ENCODE peak calls at places on chromosomes 7 and 10, in nine cellular contexts. L, Q, Z, V, E, X, A, R and I are unnamed samples.

GRCh38 chr7:151109094-151110048 is 23.1 kb downstream of the AGAP3 start:
- DNase-seq in L (peak), Q (no peak), Z (no peak), V (no peak), E (no peak), X (peak), A (no peak), R (peak), I (no peak)

GRCh38 chr7:25495342-25495855 is 267.1 kb upstream of the NPVF start:
- DNase-seq in L (no peak), Q (no peak), Z (no peak), V (no peak), E (no peak), X (no peak), A (no peak), R (no peak), I (no peak)

GRCh38 chr7:152354061-152354460 is 81.7 kb downstream of the KMT2C start:
- DNase-seq in L (no peak), Q (no peak), Z (no peak), V (no peak), E (no peak), X (peak), A (no peak), R (peak), I (no peak)

GRCh38 chr7:157002819-157003421 is 7.5 kb downstream of the MNX1 start:
- DNase-seq in L (no peak), Q (peak), Z (peak), V (no peak), E (no peak), X (peak), A (no peak), R (no peak), I (no peak)

GRCh38 chr10:33263453-33263852 is 71.0 kb downstream of the NRP1 start:
- DNase-seq in L (no peak), Q (no peak), Z (no peak), V (no peak), E (no peak), X (peak), A (no peak), R (peak), I (no peak)

GRCh38 chr7:31440511-31440910 is 73.4 kb upstream of the ITPRID1 start:
- DNase-seq in L (no peak), Q (no peak), Z (no peak), V (no peak), E (no peak), X (no peak), A (no peak), R (no peak), I (no peak)

GRCh38 chr7:107564553-107565298 is 955 bp downstream of the DUS4L start:
- DNase-seq in L (no peak), Q (no peak), Z (no peak), V (no peak), E (peak), X (peak), A (peak), R (peak), I (no peak)

GRCh38 chr7:1768835-1769234 is 98.8 kb downstream of the ELFN1 start:
- DNase-seq in L (no peak), Q (no peak), Z (no peak), V (no peak), E (no peak), X (no peak), A (no peak), R (no peak), I (no peak)

GRCh38 chr10:97278491-97278989 is 13.9 kb downstream of the ARHGAP19 start:
- DNase-seq in L (no peak), Q (no peak), Z (no peak), V (no peak), E (peak), X (peak), A (peak), R (peak), I (no peak)

GRCh38 chr7:36487756-36488336 is 98.2 kb downstream of the ANLN start:
- DNase-seq in L (no peak), Q (no peak), Z (no peak), V (peak), E (no peak), X (peak), A (peak), R (peak), I (no peak)

GRCh38 chr10:72704117-72704516 is 12.2 kb downstream of the MCU start:
- DNase-seq in L (no peak), Q (no peak), Z (no peak), V (no peak), E (no peak), X (no peak), A (no peak), R (no peak), I (no peak)

GRCh38 chr7:114082934-114083647 is 164.3 kb upstream of the PPP1R3A start:
- DNase-seq in L (peak), Q (peak), Z (no peak), V (no peak), E (no peak), X (peak), A (no peak), R (peak), I (no peak)

GRCh38 chr7:154744226-154744860 is 258.6 kb downstream of the PAXIP1 start:
- DNase-seq in L (no peak), Q (peak), Z (peak), V (no peak), E (no peak), X (no peak), A (no peak), R (no peak), I (no peak)

GRCh38 chr10:27646194-27646593 is 99.4 kb downstream of the MKX start:
- DNase-seq in L (no peak), Q (no peak), Z (no peak), V (no peak), E (peak), X (peak), A (peak), R (no peak), I (no peak)

GRCh38 chr10:61994404-61995031 is 93.0 kb downstream of the ARID5B start:
- DNase-seq in L (no peak), Q (no peak), Z (no peak), V (no peak), E (no peak), X (no peak), A (no peak), R (no peak), I (no peak)

GRCh38 chr10:108801775-108802516 is 1121.4 kb downstream of the XPNPEP1 start:
- DNase-seq in L (no peak), Q (no peak), Z (no peak), V (no peak), E (no peak), X (peak), A (no peak), R (no peak), I (no peak)

GRCh38 chr7:106841896-106842390 is 23.1 kb upstream of the PIK3CG start:
- DNase-seq in L (no peak), Q (no peak), Z (no peak), V (no peak), E (no peak), X (no peak), A (no peak), R (no peak), I (no peak)

GRCh38 chr7:107446531-107446930 is 23.3 kb upstream of the GPR22 start:
- DNase-seq in L (no peak), Q (no peak), Z (no peak), V (no peak), E (no peak), X (peak), A (peak), R (no peak), I (no peak)

GRCh38 chr7:136179829-136180721 is 202.9 kb upstream of the MTPN start:
- DNase-seq in L (no peak), Q (no peak), Z (no peak), V (no peak), E (no peak), X (no peak), A (no peak), R (no peak), I (no peak)

GRCh38 chr7:2652736-2653060 is 20.9 kb downstream of the TTYH3 start:
- DNase-seq in L (no peak), Q (no peak), Z (no peak), V (no peak), E (no peak), X (no peak), A (no peak), R (no peak), I (no peak)

GRCh38 chr7:1596181-1597043 is 26.6 kb upstream of the PSMG3 start:
- DNase-seq in L (no peak), Q (no peak), Z (no peak), V (no peak), E (no peak), X (no peak), A (no peak), R (no peak), I (no peak)

GRCh38 chr10:119103687-119104652 is at the start of gene DENND10:
- DNase-seq in L (peak), Q (peak), Z (peak), V (no peak), E (no peak), X (peak), A (no peak), R (peak), I (peak)

GRCh38 chr10:128064615-128065580 is 61.3 kb downstream of the MKI67 start:
- DNase-seq in L (peak), Q (peak), Z (no peak), V (peak), E (no peak), X (peak), A (peak), R (peak), I (peak)

GRCh38 chr7:123916240-123916724 is 8.8 kb upstream of the SPAM1 start:
- DNase-seq in L (no peak), Q (no peak), Z (no peak), V (no peak), E (no peak), X (no peak), A (peak), R (peak), I (no peak)

GRCh38 chr10:5036511-5036910 is 32.9 kb upstream of the AKR1C2 start:
- DNase-seq in L (no peak), Q (no peak), Z (no peak), V (no peak), E (no peak), X (no peak), A (no peak), R (no peak), I (no peak)

GRCh38 chr10:79202188-79203013 is 133.6 kb downstream of the ZMIZ1 start:
- DNase-seq in L (peak), Q (peak), Z (no peak), V (no peak), E (no peak), X (peak), A (no peak), R (peak), I (no peak)

GRCh38 chr7:79340212-79340611 is 113.3 kb downstream of the MAGI2 start:
- DNase-seq in L (no peak), Q (no peak), Z (no peak), V (no peak), E (no peak), X (no peak), A (no peak), R (no peak), I (no peak)

GRCh38 chr7:79339208-79339925 is 114.1 kb downstream of the MAGI2 start:
- DNase-seq in L (no peak), Q (no peak), Z (no peak), V (no peak), E (no peak), X (no peak), A (no peak), R (no peak), I (no peak)

GRCh38 chr7:79337722-79338121 is 115.7 kb downstream of the MAGI2 start:
- DNase-seq in L (no peak), Q (no peak), Z (no peak), V (no peak), E (no peak), X (no peak), A (no peak), R (no peak), I (no peak)

GRCh38 chr7:79341902-79342301 is 111.6 kb downstream of the MAGI2 start:
- DNase-seq in L (no peak), Q (no peak), Z (no peak), V (no peak), E (no peak), X (no peak), A (no peak), R (no peak), I (no peak)
- TF ChIP-seq CTCF in L (no peak), Q (no peak), Z (no peak), V (no peak), E (no peak), X (no peak), A (no peak), R (no peak), I (no peak)

GRCh38 chr10:89389254-89389653 is 3.2 kb upstream of the IFIT1 start:
- DNase-seq in L (no peak), Q (no peak), Z (no peak), V (no peak), E (no peak), X (peak), A (no peak), R (peak), I (no peak)

GRCh38 chr10:89392974-89393373 is 551 bp downstream of the IFIT1 start:
- DNase-seq in L (no peak), Q (no peak), Z (no peak), V (no peak), E (peak), X (peak), A (no peak), R (peak), I (no peak)

GRCh38 chr10:89390875-89391576 is 1.4 kb upstream of the IFIT1 start:
- DNase-seq in L (no peak), Q (no peak), Z (no peak), V (no peak), E (no peak), X (no peak), A (no peak), R (no peak), I (no peak)

GRCh38 chr10:89393898-89394297 is 1.5 kb downstream of the IFIT1 start:
- DNase-seq in L (no peak), Q (no peak), Z (no peak), V (no peak), E (no peak), X (no peak), A (no peak), R (no peak), I (no peak)

DNA sequence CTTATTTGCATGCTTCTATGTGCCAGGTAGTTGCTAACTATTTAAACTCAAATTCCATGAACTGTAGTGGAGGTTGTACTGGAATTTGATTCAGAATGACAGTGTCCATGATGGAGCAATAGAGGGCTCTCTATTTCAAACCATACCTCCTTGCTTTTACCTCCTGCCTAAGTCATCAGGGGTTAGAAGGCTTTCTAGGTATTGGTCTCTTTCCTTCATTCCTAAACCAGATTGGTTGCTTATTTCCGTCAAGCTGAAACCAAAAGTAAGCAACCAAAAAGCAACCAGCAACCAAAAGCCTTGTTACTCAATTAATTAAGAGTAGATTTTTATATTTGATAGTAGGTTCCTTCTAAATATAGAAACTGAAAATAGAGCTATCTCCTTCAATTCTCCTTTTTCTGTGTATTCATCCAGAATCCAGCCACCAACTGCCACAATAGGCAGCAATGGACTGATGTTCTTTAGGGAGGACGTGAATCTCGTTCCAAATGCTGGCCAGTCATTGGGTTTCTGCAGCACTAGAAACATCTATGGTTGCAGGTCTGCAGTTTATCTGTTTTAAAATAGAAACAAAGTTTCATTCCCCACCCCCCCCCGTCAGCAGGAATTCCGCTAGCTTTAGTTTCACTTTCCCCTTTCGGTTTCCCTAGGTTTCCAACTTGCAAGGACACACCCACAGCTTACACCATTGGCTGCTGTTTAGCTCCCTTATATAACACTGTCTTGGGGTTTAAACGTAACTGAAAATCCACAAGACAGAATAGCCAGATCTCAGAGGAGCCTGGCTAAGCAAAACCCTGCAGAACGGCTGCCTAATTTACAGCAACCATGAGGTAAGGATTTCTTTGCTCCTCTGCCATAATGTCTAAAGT is at the start of gene IFIT1:
- DNase-seq in L (no peak), Q (no peak), Z (no peak), V (peak), E (peak), X (peak), A (peak), R (peak), I (peak)
- TF ChIP-seq CTCF in L (no peak), Q (no peak), Z (no peak), V (no peak), E (no peak), X (no peak), A (peak), R (no peak), I (no peak)

DNA sequence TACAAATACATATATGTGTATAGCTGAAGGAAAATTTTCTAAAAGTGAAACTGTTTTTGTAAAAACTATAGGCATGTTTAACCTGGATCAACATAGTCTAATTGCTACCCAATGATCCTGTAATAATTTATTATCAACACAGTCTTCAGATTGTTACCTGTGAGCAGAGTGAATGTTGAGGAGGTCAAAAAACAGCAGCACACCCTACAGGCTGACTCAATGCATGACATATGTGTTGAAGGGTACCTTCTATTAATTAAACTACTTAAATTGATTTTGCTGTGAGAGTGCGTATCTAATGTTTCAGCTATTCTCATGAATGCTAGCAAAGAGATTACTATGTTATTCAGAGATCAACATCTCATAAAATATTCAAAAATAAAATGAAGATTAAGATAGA is 411.4 kb downstream of the TNS3 start:
- DNase-seq in L (no peak), Q (no peak), Z (no peak), V (no peak), E (no peak), X (peak), A (no peak), R (peak), I (no peak)
- TF ChIP-seq CTCF in L (no peak), Q (peak), Z (peak), V (no peak), E (peak), X (peak), A (peak), R (peak), I (no peak)

GRCh38 chr10:63700209-63700934 is 179.2 kb downstream of the REEP3 start:
- DNase-seq in L (no peak), Q (no peak), Z (no peak), V (no peak), E (peak), X (peak), A (peak), R (peak), I (peak)
- TF ChIP-seq CTCF in L (no peak), Q (no peak), Z (no peak), V (no peak), E (no peak), X (no peak), A (no peak), R (no peak), I (no peak)

GRCh38 chr7:100627238-100627549 is 14.2 kb downstream of the TFR2 start:
- DNase-seq in L (peak), Q (no peak), Z (no peak), V (no peak), E (no peak), X (no peak), A (no peak), R (no peak), I (no peak)

GRCh38 chr7:100626055-100626454 is 13.7 kb downstream of the MOSPD3 start:
- DNase-seq in L (no peak), Q (no peak), Z (no peak), V (no peak), E (no peak), X (no peak), A (no peak), R (no peak), I (no peak)

GRCh38 chr7:100626530-100627237 is 14.3 kb downstream of the MOSPD3 start:
- DNase-seq in L (peak), Q (peak), Z (peak), V (peak), E (peak), X (peak), A (no peak), R (peak), I (peak)

GRCh38 chr7:100630066-100630465 is 11.3 kb downstream of the TFR2 start:
- DNase-seq in L (no peak), Q (no peak), Z (no peak), V (no peak), E (no peak), X (no peak), A (no peak), R (no peak), I (no peak)

GRCh38 chr7:100629117-100629711 is 12.1 kb downstream of the TFR2 start:
- DNase-seq in L (no peak), Q (no peak), Z (no peak), V (no peak), E (no peak), X (peak), A (no peak), R (peak), I (no peak)
- TF ChIP-seq CTCF in L (peak), Q (peak), Z (no peak), V (peak), E (peak), X (peak), A (peak), R (peak), I (no peak)

GRCh38 chr7:46855851-46856250 is 726.1 kb downstream of the TNS3 start:
- DNase-seq in L (no peak), Q (no peak), Z (no peak), V (no peak), E (no peak), X (peak), A (no peak), R (no peak), I (no peak)

GRCh38 chr7:46854958-46855473 is 726.9 kb downstream of the TNS3 start:
- DNase-seq in L (no peak), Q (no peak), Z (no peak), V (no peak), E (peak), X (peak), A (peak), R (peak), I (no peak)

GRCh38 chr7:46864711-46865110 is 717.2 kb downstream of the TNS3 start:
- DNase-seq in L (no peak), Q (no peak), Z (no peak), V (no peak), E (no peak), X (no peak), A (no peak), R (no peak), I (no peak)

DNA sequence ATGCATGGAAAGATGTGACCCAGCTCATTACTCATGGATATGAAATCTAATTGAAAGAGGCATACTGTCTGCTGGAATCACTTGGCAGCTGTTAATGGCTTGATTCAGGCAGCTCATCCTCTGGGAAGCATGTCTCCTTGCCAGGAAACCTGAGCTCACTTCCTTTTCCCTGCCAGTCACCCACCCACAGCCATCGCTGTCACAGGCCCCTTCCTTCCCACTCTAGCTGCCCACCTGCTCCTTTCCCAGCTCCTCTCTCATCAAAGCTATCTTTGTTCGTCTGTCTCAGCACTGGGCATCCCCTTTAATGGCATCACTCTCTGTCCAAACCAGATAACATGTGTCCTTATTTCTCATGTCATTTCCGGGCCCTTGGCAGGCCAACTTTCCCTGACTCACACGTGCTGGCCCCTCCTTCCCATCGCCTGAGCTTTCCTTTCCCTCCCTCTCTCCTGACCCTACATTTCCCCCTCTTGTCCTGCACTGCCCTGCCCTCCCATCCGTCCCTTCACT is 721.9 kb downstream of the TNS3 start:
- DNase-seq in L (peak), Q (no peak), Z (no peak), V (no peak), E (no peak), X (peak), A (peak), R (peak), I (no peak)
- TF ChIP-seq CTCF in L (no peak), Q (no peak), Z (no peak), V (no peak), E (no peak), X (no peak), A (no peak), R (no peak), I (no peak)